ENCODE peak calls at places on chromosomes 12 and 14, in four cellular contexts. H is HCT116, M is mucosa of descending colon, O is uterus. E is an unnamed sample.

GRCh38 chr14:101019541-101019940 is 116.0 kb upstream of the RTL1 start:
- DNase-seq in H (no peak), M (no peak), O (peak; percentile 3), E (peak; percentile 4)

GRCh38 chr12:120115692-120116442 is 686 bp downstream of the RAB35 start:
- DNase-seq in H (peak; percentile 41), M (peak; percentile 75), O (no peak), E (peak; percentile 53)

GRCh38 chr12:79871621-79872020 is 63.3 kb downstream of the PPP1R12A start:
- DNase-seq in H (no peak), M (no peak), O (no peak), E (no peak)

GRCh38 chr14:88746042-88746441 is 46.7 kb downstream of the EML5 start:
- DNase-seq in H (no peak), M (no peak), O (no peak), E (no peak)

GRCh38 chr12:72296389-72296788 is 24.2 kb downstream of the TRHDE start:
- DNase-seq in H (peak; percentile 92), M (no peak), O (no peak), E (no peak)

GRCh38 chr14:24817638-24818053 is 183.7 kb upstream of the GZMB start:
- DNase-seq in H (no peak), M (no peak), O (no peak), E (peak; percentile 15)

GRCh38 chr14:56660677-56661389 is 81.2 kb downstream of the TMEM260 start:
- DNase-seq in H (no peak), M (no peak), O (no peak), E (no peak)

GRCh38 chr14:67815573-67816235 is 686 bp downstream of the ZFYVE26 start:
- DNase-seq in H (no peak), M (no peak), O (no peak), E (no peak)

GRCh38 chr14:99792551-99793212 is 531 bp upstream of the EML1 start:
- DNase-seq in H (no peak), M (no peak), O (peak; percentile 44), E (no peak)

GRCh38 chr14:106459971-106460730 is 933.8 kb downstream of the TMEM121 start:
- DNase-seq in H (no peak), M (no peak), O (no peak), E (peak; percentile 20)

GRCh38 chr12:119828300-119828699 is 48.8 kb downstream of the CIT start:
- DNase-seq in H (no peak), M (no peak), O (no peak), E (no peak)

GRCh38 chr12:4064008-4064407 is 190.8 kb upstream of the PARP11 start:
- DNase-seq in H (no peak), M (no peak), O (no peak), E (no peak)

GRCh38 chr14:89576132-89576923 is 159.3 kb upstream of the FOXN3 start:
- DNase-seq in H (no peak), M (no peak), O (no peak), E (no peak)

GRCh38 chr14:99284254-99285004 is 12.4 kb upstream of the BCL11B start:
- DNase-seq in H (no peak), M (no peak), O (no peak), E (no peak)

GRCh38 chr14:82398313-82398712 is 864.7 kb upstream of the SEL1L start:
- DNase-seq in H (no peak), M (no peak), O (no peak), E (no peak)

GRCh38 chr14:104900639-104901512 is 23.8 kb upstream of the PLD4 start:
- DNase-seq in H (no peak), M (no peak), O (no peak), E (no peak)

GRCh38 chr14:56172074-56172473 is 53.9 kb downstream of the PELI2 start:
- DNase-seq in H (no peak), M (no peak), O (no peak), E (no peak)

GRCh38 chr14:50397461-50398196 is 948 bp upstream of the CDKL1 start:
- DNase-seq in H (no peak), M (no peak), O (peak; percentile 32), E (peak; percentile 34)

GRCh38 chr12:121300083-121300819 is 3.7 kb upstream of the CAMKK2 start:
- DNase-seq in H (no peak), M (no peak), O (no peak), E (no peak)

DNA sequence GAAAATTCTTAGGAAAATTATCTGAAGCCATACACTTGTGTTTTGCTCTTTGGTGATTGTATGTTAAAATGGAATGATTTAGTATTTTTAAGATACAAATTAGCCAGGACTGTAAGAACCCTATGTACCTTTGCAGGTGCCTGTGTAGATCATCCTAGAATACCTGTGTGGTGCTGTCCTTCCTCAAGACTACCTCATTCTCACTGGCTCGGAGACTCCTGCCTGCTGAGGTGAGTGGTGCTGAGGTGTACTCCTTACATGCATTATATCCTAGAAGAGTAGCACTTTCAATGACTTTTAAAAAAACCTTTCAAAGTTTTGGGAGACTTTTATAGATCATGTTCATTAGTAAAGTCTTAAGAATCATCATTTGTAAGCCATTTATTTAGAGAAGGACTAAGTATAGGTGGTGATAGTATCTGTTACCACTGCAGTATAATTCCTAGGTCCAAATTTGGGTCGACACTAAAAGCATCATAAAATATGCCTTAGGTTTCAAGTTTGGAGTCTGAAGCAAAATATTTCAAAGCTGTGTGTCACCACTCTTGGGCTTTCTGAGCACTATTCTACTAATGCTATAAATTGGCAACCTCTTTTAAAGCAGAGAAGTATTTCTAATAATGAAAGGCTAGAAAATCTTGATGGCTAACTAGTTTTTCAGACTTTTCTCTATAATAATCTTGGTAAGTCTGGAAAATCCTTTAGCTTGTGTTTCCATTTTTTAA is 36.6 kb downstream of the RASSF8 start:
- DNase-seq in H (no peak), M (no peak), O (no peak), E (no peak)
- H3K4me3 ChIP-seq in H (no peak overlapping the region), M (no peak overlapping the region), O (no peak overlapping the region), E (no peak overlapping the region)

GRCh38 chr12:128863957-128864356 is 10.7 kb downstream of the GLT1D1 start:
- DNase-seq in H (no peak), M (no peak), O (no peak), E (no peak)
- TF ChIP-seq CTCF in H (no peak), M (no peak), O (no peak), E (no peak)

GRCh38 chr12:114680498-114681148 is 3.4 kb downstream of the TBX3 start:
- DNase-seq in H (no peak), M (no peak), O (no peak), E (no peak)
- H3K4me3 ChIP-seq in H (no peak overlapping the region), M (no peak overlapping the region), O (peak overlapping the region; percentile 58), E (no peak overlapping the region)

DNA sequence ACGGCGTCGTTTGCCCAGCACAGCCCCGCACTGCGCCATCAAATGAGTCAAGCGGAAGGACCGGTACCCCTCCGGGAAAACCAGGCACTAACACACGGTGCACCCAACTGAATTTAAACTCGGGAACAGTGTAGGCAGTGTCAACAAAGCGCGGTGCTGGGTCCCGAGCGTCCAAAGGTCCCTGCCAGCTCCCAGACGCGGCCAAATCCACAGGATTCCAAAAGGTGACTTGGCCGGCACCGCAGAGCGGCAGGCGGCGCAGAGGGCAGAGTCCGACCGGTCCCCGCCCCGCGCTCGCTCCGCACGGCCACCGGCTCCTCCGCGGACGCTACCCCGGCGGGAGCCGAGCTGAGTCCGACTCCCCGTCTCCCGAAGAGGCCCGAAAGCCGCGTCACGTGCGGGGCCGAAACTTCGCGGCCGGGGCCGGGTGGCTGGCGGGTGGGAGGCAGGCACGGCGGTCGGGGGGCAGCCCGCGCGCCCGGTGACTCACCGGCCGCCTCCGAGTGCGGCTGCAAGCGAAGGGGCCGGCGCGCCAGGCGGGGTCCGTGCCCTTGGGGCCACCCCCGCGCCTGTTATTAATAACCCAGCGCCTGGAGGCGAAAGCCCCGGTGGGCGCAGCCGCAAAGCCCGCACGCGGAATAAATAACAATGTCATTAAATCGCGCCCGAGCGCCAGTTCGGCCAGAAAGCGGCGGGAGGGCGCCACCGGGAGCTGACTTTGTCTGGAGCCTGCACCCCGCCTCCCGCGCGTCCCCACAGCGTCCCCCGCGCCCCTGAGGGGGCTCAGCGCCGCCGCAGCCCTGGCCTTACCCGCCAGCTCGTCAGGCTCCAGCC is 823 bp downstream of the DENND5B start:
- DNase-seq in H (peak; percentile 36), M (peak; percentile 80), O (peak; percentile 60), E (peak; percentile 79)
- TF ChIP-seq CTCF in H (no peak), M (peak; percentile 4), O (no peak), E (no peak)

GRCh38 chr12:116598341-116599284 is 39.4 kb downstream of the MAP1LC3B2 start:
- DNase-seq in H (no peak), M (no peak), O (peak; percentile 51), E (no peak)
- H3K4me3 ChIP-seq in H (no peak overlapping the region), M (no peak overlapping the region), O (peak overlapping the region; percentile 19), E (no peak overlapping the region)

GRCh38 chr12:42144424-42145196 is at the start of gene GXYLT1:
- DNase-seq in H (peak; percentile 88), M (peak; percentile 95), O (peak; percentile 85), E (peak; percentile 95)
- TF ChIP-seq CTCF in H (no peak), M (no peak), O (peak; percentile 25), E (no peak)

GRCh38 chr12:1367731-1368285 is 226.6 kb downstream of the FBXL14 start:
- DNase-seq in H (no peak), M (no peak), O (no peak), E (no peak)
- H3K4me3 ChIP-seq in H (no peak overlapping the region), M (no peak overlapping the region), O (no peak overlapping the region), E (no peak overlapping the region)

GRCh38 chr12:92476844-92477243 is 225.9 kb upstream of the PLEKHG7 start:
- DNase-seq in H (no peak), M (no peak), O (no peak), E (no peak)

GRCh38 chr12:92482599-92482998 is 220.2 kb upstream of the PLEKHG7 start:
- DNase-seq in H (no peak), M (no peak), O (no peak), E (no peak)

GRCh38 chr12:92473564-92473963 is 229.2 kb upstream of the PLEKHG7 start:
- DNase-seq in H (no peak), M (no peak), O (no peak), E (no peak)

DNA sequence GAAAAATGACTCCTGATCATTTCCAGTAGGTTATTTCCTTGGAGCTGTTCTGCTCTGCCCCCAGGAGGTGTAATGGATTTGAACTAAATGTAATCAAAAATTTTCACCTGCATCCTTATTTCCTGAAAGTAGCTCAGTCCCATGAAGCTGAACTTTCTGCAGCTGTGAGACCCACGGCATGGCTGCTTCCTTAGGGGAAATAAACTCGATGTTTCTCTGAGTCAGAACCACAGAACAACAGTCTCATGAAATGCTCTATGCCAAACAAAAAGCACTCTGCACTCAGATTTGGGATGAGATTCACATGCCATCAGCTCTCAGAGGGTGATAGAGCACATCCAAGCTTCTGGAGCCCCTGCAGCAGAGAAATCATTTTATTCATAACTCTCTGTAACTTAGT is 224.1 kb upstream of the PLEKHG7 start:
- DNase-seq in H (no peak), M (no peak), O (no peak), E (no peak)
- TF ChIP-seq CTCF in H (no peak), M (no peak), O (no peak), E (no peak)

DNA sequence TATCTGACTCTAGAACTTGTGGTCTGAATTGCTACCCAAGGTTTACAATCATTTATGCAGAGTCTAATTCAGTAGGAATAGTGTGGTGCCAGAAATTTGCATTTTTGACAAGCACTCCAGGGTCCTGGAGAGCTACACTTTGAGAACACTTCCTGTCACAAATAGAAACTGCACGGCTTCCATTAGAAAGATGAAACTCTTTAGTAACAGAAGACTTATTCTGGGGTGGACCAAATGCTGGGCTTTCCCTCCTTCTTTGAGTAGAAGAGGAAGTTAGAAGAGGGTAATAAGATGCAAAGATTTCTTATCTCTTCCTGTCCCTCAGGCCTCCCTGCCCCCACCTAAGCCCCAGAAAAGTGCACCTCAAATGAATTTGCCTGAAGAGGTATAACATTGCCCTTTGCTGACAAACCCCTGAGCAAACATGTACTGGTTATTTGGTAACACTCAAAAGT is 28.4 kb downstream of the DGLUCY start:
- DNase-seq in H (no peak), M (no peak), O (no peak), E (no peak)
- H3K4me3 ChIP-seq in H (no peak overlapping the region), M (no peak overlapping the region), O (no peak overlapping the region), E (no peak overlapping the region)

GRCh38 chr12:52543985-52544888 is 8.7 kb downstream of the KRT71 start:
- DNase-seq in H (no peak), M (no peak), O (no peak), E (no peak)
- TF ChIP-seq CTCF in H (no peak), M (no peak), O (no peak), E (no peak)

E was measured in transverse colon.